ENCODE peak calls at places on chromosomes 13 and 19, in six cellular contexts. One of them, this sample, is unnamed.

GRCh38 chr19:5125797-5126497 is 157.0 kb downstream of the KDM4B start:
- DNase-seq in NCI-H1105 treated with DMSO at 0.1 percent for 48 hours: no peak
- DNase-seq in dorsolateral prefrontal cortex: no peak
- DNase-seq in fibroblast of pulmonary artery: peak
- DNase-seq in hippocampal formation: no peak
- DNase-seq in HEK293T: no peak
- DNase-seq in this sample: no peak

GRCh38 chr19:10517361-10517759 is at the start of gene S1PR5:
- DNase-seq in HEK293T: peak
- DNase-seq in dorsolateral prefrontal cortex: peak
- DNase-seq in fibroblast of pulmonary artery: no peak
- DNase-seq in hippocampal formation: peak
- DNase-seq in NCI-H1105 treated with DMSO at 0.1 percent for 48 hours: peak
- DNase-seq in this sample: peak

GRCh38 chr13:112808377-112809140 is 118.7 kb downstream of the ATP11A start:
- DNase-seq in HEK293T: no peak
- DNase-seq in NCI-H1105 treated with DMSO at 0.1 percent for 48 hours: no peak
- DNase-seq in hippocampal formation: no peak
- DNase-seq in fibroblast of pulmonary artery: no peak
- DNase-seq in dorsolateral prefrontal cortex: no peak
- DNase-seq in this sample: no peak

GRCh38 chr19:29482855-29483640 is 42.7 kb upstream of the VSTM2B start:
- DNase-seq in NCI-H1105 treated with DMSO at 0.1 percent for 48 hours: no peak
- DNase-seq in fibroblast of pulmonary artery: no peak
- DNase-seq in hippocampal formation: no peak
- DNase-seq in HEK293T: no peak
- DNase-seq in dorsolateral prefrontal cortex: no peak
- DNase-seq in this sample: no peak

GRCh38 chr13:31073859-31074718 is 87.6 kb downstream of the HSPH1 start:
- DNase-seq in hippocampal formation: peak
- DNase-seq in dorsolateral prefrontal cortex: no peak
- DNase-seq in fibroblast of pulmonary artery: peak
- DNase-seq in NCI-H1105 treated with DMSO at 0.1 percent for 48 hours: no peak
- DNase-seq in HEK293T: no peak
- DNase-seq in this sample: no peak

GRCh38 chr13:76350399-76350798 is 535.8 kb downstream of the KCTD12 start:
- DNase-seq in NCI-H1105 treated with DMSO at 0.1 percent for 48 hours: no peak
- DNase-seq in dorsolateral prefrontal cortex: no peak
- DNase-seq in fibroblast of pulmonary artery: peak
- DNase-seq in hippocampal formation: no peak
- DNase-seq in HEK293T: no peak
- DNase-seq in this sample: no peak

GRCh38 chr19:11191273-11191755 is 6.0 kb downstream of the KANK2 start:
- DNase-seq in HEK293T: peak
- DNase-seq in dorsolateral prefrontal cortex: no peak
- DNase-seq in NCI-H1105 treated with DMSO at 0.1 percent for 48 hours: no peak
- DNase-seq in hippocampal formation: no peak
- DNase-seq in fibroblast of pulmonary artery: peak
- DNase-seq in this sample: no peak

GRCh38 chr13:48853381-48854102 is 122.2 kb upstream of the FNDC3A start:
- DNase-seq in fibroblast of pulmonary artery: peak
- DNase-seq in HEK293T: no peak
- DNase-seq in dorsolateral prefrontal cortex: no peak
- DNase-seq in NCI-H1105 treated with DMSO at 0.1 percent for 48 hours: no peak
- DNase-seq in hippocampal formation: no peak
- DNase-seq in this sample: no peak

This sample was measured in substantia nigra.